ENCODE peak calls at places on chromosomes 1 and 21, in six cellular contexts. One of them, this sample, is unnamed.
A peak's percentile ranks its signal among the peaks of the same experiment; 100 is the strongest.

GRCh38 chr21:22516230-22516629 is 1518.0 kb downstream of the NCAM2 start:
- DNase-seq in fibroblast of lung: no peak
- DNase-seq in NCI-H1417: no peak
- DNase-seq in activated effector memory CD4-positive, alpha-beta T cell treated with anti-CD3 and anti-CD28 coated beads, Interleukin-2, amount 50 U/mL, for 16 hours: no peak
- DNase-seq in stimulated activated CD4-positive, alpha-beta T cell treated with anti-CD3 and anti-CD28 coated beads, Interleukin-1b, Interleukin-23, amount 100 ng/mL, for 4 hours: no peak
- DNase-seq in activated CD8-positive, alpha-beta T cell treated with anti-CD3 and anti-CD28 coated beads, Interleukin-2, amount 10 ng/mL, durations not matched to agents 7 days and 5 days: no peak
- DNase-seq in this sample: no peak

GRCh38 chr1:243325305-243325890 is 69.6 kb downstream of the SDCCAG8 start:
- DNase-seq in fibroblast of lung: peak; percentile 52
- DNase-seq in NCI-H1417: peak; percentile 18
- DNase-seq in activated effector memory CD4-positive, alpha-beta T cell treated with anti-CD3 and anti-CD28 coated beads, Interleukin-2, amount 50 U/mL, for 16 hours: no peak
- DNase-seq in stimulated activated CD4-positive, alpha-beta T cell treated with anti-CD3 and anti-CD28 coated beads, Interleukin-1b, Interleukin-23, amount 100 ng/mL, for 4 hours: peak; percentile 36
- DNase-seq in activated CD8-positive, alpha-beta T cell treated with anti-CD3 and anti-CD28 coated beads, Interleukin-2, amount 10 ng/mL, durations not matched to agents 7 days and 5 days: peak; percentile 51
- DNase-seq in this sample: peak; percentile 79

GRCh38 chr1:86503477-86504129 is 34.9 kb downstream of the CLCA1 start:
- DNase-seq in fibroblast of lung: no peak
- DNase-seq in NCI-H1417: no peak
- DNase-seq in activated effector memory CD4-positive, alpha-beta T cell treated with anti-CD3 and anti-CD28 coated beads, Interleukin-2, amount 50 U/mL, for 16 hours: no peak
- DNase-seq in stimulated activated CD4-positive, alpha-beta T cell treated with anti-CD3 and anti-CD28 coated beads, Interleukin-1b, Interleukin-23, amount 100 ng/mL, for 4 hours: no peak
- DNase-seq in activated CD8-positive, alpha-beta T cell treated with anti-CD3 and anti-CD28 coated beads, Interleukin-2, amount 10 ng/mL, durations not matched to agents 7 days and 5 days: no peak
- DNase-seq in this sample: no peak

GRCh38 chr1:84704872-84705426 is 14.7 kb upstream of the SSX2IP start:
- DNase-seq in fibroblast of lung: no peak
- DNase-seq in NCI-H1417: no peak
- DNase-seq in activated effector memory CD4-positive, alpha-beta T cell treated with anti-CD3 and anti-CD28 coated beads, Interleukin-2, amount 50 U/mL, for 16 hours: no peak
- DNase-seq in stimulated activated CD4-positive, alpha-beta T cell treated with anti-CD3 and anti-CD28 coated beads, Interleukin-1b, Interleukin-23, amount 100 ng/mL, for 4 hours: no peak
- DNase-seq in activated CD8-positive, alpha-beta T cell treated with anti-CD3 and anti-CD28 coated beads, Interleukin-2, amount 10 ng/mL, durations not matched to agents 7 days and 5 days: no peak
- DNase-seq in this sample: no peak

GRCh38 chr1:234111458-234112142 is 207.1 kb downstream of the SLC35F3 start:
- DNase-seq in fibroblast of lung: peak; percentile 40
- DNase-seq in NCI-H1417: peak; percentile 6
- DNase-seq in activated effector memory CD4-positive, alpha-beta T cell treated with anti-CD3 and anti-CD28 coated beads, Interleukin-2, amount 50 U/mL, for 16 hours: no peak
- DNase-seq in stimulated activated CD4-positive, alpha-beta T cell treated with anti-CD3 and anti-CD28 coated beads, Interleukin-1b, Interleukin-23, amount 100 ng/mL, for 4 hours: no peak
- DNase-seq in activated CD8-positive, alpha-beta T cell treated with anti-CD3 and anti-CD28 coated beads, Interleukin-2, amount 10 ng/mL, durations not matched to agents 7 days and 5 days: no peak
- DNase-seq in this sample: no peak

GRCh38 chr1:35717911-35718476 is 690 bp downstream of the C1orf216 start:
- DNase-seq in fibroblast of lung: peak; percentile 77
- DNase-seq in NCI-H1417: no peak
- DNase-seq in activated effector memory CD4-positive, alpha-beta T cell treated with anti-CD3 and anti-CD28 coated beads, Interleukin-2, amount 50 U/mL, for 16 hours: peak; percentile 53
- DNase-seq in stimulated activated CD4-positive, alpha-beta T cell treated with anti-CD3 and anti-CD28 coated beads, Interleukin-1b, Interleukin-23, amount 100 ng/mL, for 4 hours: no peak
- DNase-seq in activated CD8-positive, alpha-beta T cell treated with anti-CD3 and anti-CD28 coated beads, Interleukin-2, amount 10 ng/mL, durations not matched to agents 7 days and 5 days: no peak
- DNase-seq in this sample: peak; percentile 51

GRCh38 chr1:116817582-116818064 is 63.4 kb downstream of the CD2 start:
- DNase-seq in fibroblast of lung: peak; percentile 21
- DNase-seq in NCI-H1417: no peak
- DNase-seq in activated effector memory CD4-positive, alpha-beta T cell treated with anti-CD3 and anti-CD28 coated beads, Interleukin-2, amount 50 U/mL, for 16 hours: peak; percentile 91
- DNase-seq in stimulated activated CD4-positive, alpha-beta T cell treated with anti-CD3 and anti-CD28 coated beads, Interleukin-1b, Interleukin-23, amount 100 ng/mL, for 4 hours: peak; percentile 72
- DNase-seq in activated CD8-positive, alpha-beta T cell treated with anti-CD3 and anti-CD28 coated beads, Interleukin-2, amount 10 ng/mL, durations not matched to agents 7 days and 5 days: peak; percentile 83
- DNase-seq in this sample: peak; percentile 54

GRCh38 chr1:41357451-41358151 is 3.6 kb upstream of the FOXO6 start:
- DNase-seq in fibroblast of lung: peak; percentile 73
- DNase-seq in NCI-H1417: peak; percentile 34
- DNase-seq in activated effector memory CD4-positive, alpha-beta T cell treated with anti-CD3 and anti-CD28 coated beads, Interleukin-2, amount 50 U/mL, for 16 hours: peak; percentile 55
- DNase-seq in stimulated activated CD4-positive, alpha-beta T cell treated with anti-CD3 and anti-CD28 coated beads, Interleukin-1b, Interleukin-23, amount 100 ng/mL, for 4 hours: no peak
- DNase-seq in activated CD8-positive, alpha-beta T cell treated with anti-CD3 and anti-CD28 coated beads, Interleukin-2, amount 10 ng/mL, durations not matched to agents 7 days and 5 days: no peak
- DNase-seq in this sample: no peak

GRCh38 chr1:234926574-234927311 is 201.9 kb downstream of the TOMM20 start:
- DNase-seq in fibroblast of lung: no peak
- DNase-seq in NCI-H1417: no peak
- DNase-seq in activated effector memory CD4-positive, alpha-beta T cell treated with anti-CD3 and anti-CD28 coated beads, Interleukin-2, amount 50 U/mL, for 16 hours: peak; percentile 78
- DNase-seq in stimulated activated CD4-positive, alpha-beta T cell treated with anti-CD3 and anti-CD28 coated beads, Interleukin-1b, Interleukin-23, amount 100 ng/mL, for 4 hours: no peak
- DNase-seq in activated CD8-positive, alpha-beta T cell treated with anti-CD3 and anti-CD28 coated beads, Interleukin-2, amount 10 ng/mL, durations not matched to agents 7 days and 5 days: peak; percentile 66
- DNase-seq in this sample: peak; percentile 30

GRCh38 chr1:230864441-230864840 is 3.9 kb downstream of the C1orf198 start:
- DNase-seq in fibroblast of lung: no peak
- DNase-seq in NCI-H1417: no peak
- DNase-seq in activated effector memory CD4-positive, alpha-beta T cell treated with anti-CD3 and anti-CD28 coated beads, Interleukin-2, amount 50 U/mL, for 16 hours: no peak
- DNase-seq in stimulated activated CD4-positive, alpha-beta T cell treated with anti-CD3 and anti-CD28 coated beads, Interleukin-1b, Interleukin-23, amount 100 ng/mL, for 4 hours: no peak
- DNase-seq in activated CD8-positive, alpha-beta T cell treated with anti-CD3 and anti-CD28 coated beads, Interleukin-2, amount 10 ng/mL, durations not matched to agents 7 days and 5 days: no peak
- DNase-seq in this sample: no peak

GRCh38 chr1:25572708-25573590 is 29.5 kb downstream of the LDLRAP1 start:
- DNase-seq in fibroblast of lung: peak; percentile 40
- DNase-seq in NCI-H1417: no peak
- DNase-seq in activated effector memory CD4-positive, alpha-beta T cell treated with anti-CD3 and anti-CD28 coated beads, Interleukin-2, amount 50 U/mL, for 16 hours: peak; percentile 80
- DNase-seq in stimulated activated CD4-positive, alpha-beta T cell treated with anti-CD3 and anti-CD28 coated beads, Interleukin-1b, Interleukin-23, amount 100 ng/mL, for 4 hours: peak; percentile 25
- DNase-seq in activated CD8-positive, alpha-beta T cell treated with anti-CD3 and anti-CD28 coated beads, Interleukin-2, amount 10 ng/mL, durations not matched to agents 7 days and 5 days: peak; percentile 67
- DNase-seq in this sample: peak; percentile 48

GRCh38 chr1:229596961-229597699 is 28.8 kb downstream of the TAF5L start:
- DNase-seq in fibroblast of lung: peak; percentile 79
- DNase-seq in NCI-H1417: no peak
- DNase-seq in activated effector memory CD4-positive, alpha-beta T cell treated with anti-CD3 and anti-CD28 coated beads, Interleukin-2, amount 50 U/mL, for 16 hours: no peak
- DNase-seq in stimulated activated CD4-positive, alpha-beta T cell treated with anti-CD3 and anti-CD28 coated beads, Interleukin-1b, Interleukin-23, amount 100 ng/mL, for 4 hours: no peak
- DNase-seq in activated CD8-positive, alpha-beta T cell treated with anti-CD3 and anti-CD28 coated beads, Interleukin-2, amount 10 ng/mL, durations not matched to agents 7 days and 5 days: no peak
- DNase-seq in this sample: no peak

GRCh38 chr21:45525910-45526306 is 16.3 kb downstream of the SLC19A1 start:
- DNase-seq in fibroblast of lung: no peak
- DNase-seq in NCI-H1417: no peak
- DNase-seq in activated effector memory CD4-positive, alpha-beta T cell treated with anti-CD3 and anti-CD28 coated beads, Interleukin-2, amount 50 U/mL, for 16 hours: peak; percentile 22
- DNase-seq in stimulated activated CD4-positive, alpha-beta T cell treated with anti-CD3 and anti-CD28 coated beads, Interleukin-1b, Interleukin-23, amount 100 ng/mL, for 4 hours: no peak
- DNase-seq in activated CD8-positive, alpha-beta T cell treated with anti-CD3 and anti-CD28 coated beads, Interleukin-2, amount 10 ng/mL, durations not matched to agents 7 days and 5 days: no peak
- DNase-seq in this sample: no peak

GRCh38 chr1:17568014-17568413 is 28.5 kb downstream of the ARHGEF10L start:
- DNase-seq in fibroblast of lung: no peak
- DNase-seq in NCI-H1417: no peak
- DNase-seq in activated effector memory CD4-positive, alpha-beta T cell treated with anti-CD3 and anti-CD28 coated beads, Interleukin-2, amount 50 U/mL, for 16 hours: no peak
- DNase-seq in stimulated activated CD4-positive, alpha-beta T cell treated with anti-CD3 and anti-CD28 coated beads, Interleukin-1b, Interleukin-23, amount 100 ng/mL, for 4 hours: no peak
- DNase-seq in activated CD8-positive, alpha-beta T cell treated with anti-CD3 and anti-CD28 coated beads, Interleukin-2, amount 10 ng/mL, durations not matched to agents 7 days and 5 days: no peak
- DNase-seq in this sample: no peak

GRCh38 chr1:241286486-241286885 is 70.5 kb downstream of the RGS7 start:
- DNase-seq in fibroblast of lung: no peak
- DNase-seq in NCI-H1417: no peak
- DNase-seq in activated effector memory CD4-positive, alpha-beta T cell treated with anti-CD3 and anti-CD28 coated beads, Interleukin-2, amount 50 U/mL, for 16 hours: no peak
- DNase-seq in stimulated activated CD4-positive, alpha-beta T cell treated with anti-CD3 and anti-CD28 coated beads, Interleukin-1b, Interleukin-23, amount 100 ng/mL, for 4 hours: no peak
- DNase-seq in activated CD8-positive, alpha-beta T cell treated with anti-CD3 and anti-CD28 coated beads, Interleukin-2, amount 10 ng/mL, durations not matched to agents 7 days and 5 days: no peak
- DNase-seq in this sample: no peak

GRCh38 chr1:183370399-183371058 is 47.7 kb downstream of the NMNAT2 start:
- DNase-seq in fibroblast of lung: no peak
- DNase-seq in NCI-H1417: no peak
- DNase-seq in activated effector memory CD4-positive, alpha-beta T cell treated with anti-CD3 and anti-CD28 coated beads, Interleukin-2, amount 50 U/mL, for 16 hours: no peak
- DNase-seq in stimulated activated CD4-positive, alpha-beta T cell treated with anti-CD3 and anti-CD28 coated beads, Interleukin-1b, Interleukin-23, amount 100 ng/mL, for 4 hours: no peak
- DNase-seq in activated CD8-positive, alpha-beta T cell treated with anti-CD3 and anti-CD28 coated beads, Interleukin-2, amount 10 ng/mL, durations not matched to agents 7 days and 5 days: no peak
- DNase-seq in this sample: no peak

GRCh38 chr1:163596541-163597258 is 274.9 kb downstream of the NUF2 start:
- DNase-seq in fibroblast of lung: no peak
- DNase-seq in NCI-H1417: no peak
- DNase-seq in activated effector memory CD4-positive, alpha-beta T cell treated with anti-CD3 and anti-CD28 coated beads, Interleukin-2, amount 50 U/mL, for 16 hours: no peak
- DNase-seq in stimulated activated CD4-positive, alpha-beta T cell treated with anti-CD3 and anti-CD28 coated beads, Interleukin-1b, Interleukin-23, amount 100 ng/mL, for 4 hours: no peak
- DNase-seq in activated CD8-positive, alpha-beta T cell treated with anti-CD3 and anti-CD28 coated beads, Interleukin-2, amount 10 ng/mL, durations not matched to agents 7 days and 5 days: no peak
- DNase-seq in this sample: no peak

GRCh38 chr1:218886472-218886871 is 287.2 kb upstream of the LYPLAL1 start:
- DNase-seq in fibroblast of lung: peak; percentile 54
- DNase-seq in NCI-H1417: no peak
- DNase-seq in activated effector memory CD4-positive, alpha-beta T cell treated with anti-CD3 and anti-CD28 coated beads, Interleukin-2, amount 50 U/mL, for 16 hours: no peak
- DNase-seq in stimulated activated CD4-positive, alpha-beta T cell treated with anti-CD3 and anti-CD28 coated beads, Interleukin-1b, Interleukin-23, amount 100 ng/mL, for 4 hours: no peak
- DNase-seq in activated CD8-positive, alpha-beta T cell treated with anti-CD3 and anti-CD28 coated beads, Interleukin-2, amount 10 ng/mL, durations not matched to agents 7 days and 5 days: no peak
- DNase-seq in this sample: peak; percentile 21

GRCh38 chr1:168470821-168471473 is 72.8 kb downstream of the XCL2 start:
- DNase-seq in fibroblast of lung: peak; percentile 95
- DNase-seq in NCI-H1417: peak; percentile 32
- DNase-seq in activated effector memory CD4-positive, alpha-beta T cell treated with anti-CD3 and anti-CD28 coated beads, Interleukin-2, amount 50 U/mL, for 16 hours: no peak
- DNase-seq in stimulated activated CD4-positive, alpha-beta T cell treated with anti-CD3 and anti-CD28 coated beads, Interleukin-1b, Interleukin-23, amount 100 ng/mL, for 4 hours: no peak
- DNase-seq in activated CD8-positive, alpha-beta T cell treated with anti-CD3 and anti-CD28 coated beads, Interleukin-2, amount 10 ng/mL, durations not matched to agents 7 days and 5 days: no peak
- DNase-seq in this sample: no peak

This sample was measured in endothelial cell of umbilical vein.